ENCODE peak calls at places on chromosome 11, in five cellular contexts. T is transverse colon, Z is MM.1S, M is DND-41, B is AG04450. Y is an unnamed sample.

GRCh38 chr11:64186205-64187165 is 514 bp downstream of the STIP1 start:
- DNase-seq in T (peak), Z (peak), M (peak), B (no peak), Y (peak)

GRCh38 chr11:9528141-9528511 is 45.3 kb upstream of the WEE1 start:
- DNase-seq in T (no peak), Z (no peak), M (no peak), B (no peak), Y (no peak)

GRCh38 chr11:128595221-128595620 is 7.9 kb upstream of the ETS1 start:
- DNase-seq in T (no peak), Z (no peak), M (no peak), B (no peak), Y (no peak)

GRCh38 chr11:65355013-65355775 is 643 bp downstream of the TIGD3 start:
- DNase-seq in T (peak), Z (peak), M (peak), B (no peak), Y (peak)

GRCh38 chr11:2210366-2211112 is 38.9 kb upstream of the TH start:
- DNase-seq in T (peak), Z (no peak), M (no peak), B (no peak), Y (no peak)

GRCh38 chr11:126231725-126232459 is 20.3 kb downstream of the FAM118B start:
- DNase-seq in T (no peak), Z (no peak), M (no peak), B (peak), Y (no peak)

GRCh38 chr11:58923300-58923788 is 15.9 kb upstream of the GLYATL1 start:
- DNase-seq in T (peak), Z (peak), M (no peak), B (no peak), Y (peak)

GRCh38 chr11:35548925-35549561 is 23.6 kb upstream of the PAMR1 start:
- DNase-seq in T (no peak), Z (no peak), M (no peak), B (no peak), Y (no peak)

GRCh38 chr11:100687630-100688395 is 725 bp downstream of the ARHGAP42 start:
- DNase-seq in T (peak), Z (peak), M (peak), B (peak), Y (peak)

GRCh38 chr11:95119361-95120060 is 29.9 kb downstream of the ENDOD1 start:
- DNase-seq in T (no peak), Z (no peak), M (no peak), B (no peak), Y (peak)

GRCh38 chr11:69044111-69045013 is 4.4 kb upstream of the TPCN2 start:
- DNase-seq in T (peak), Z (peak), M (peak), B (peak), Y (peak)

DNA sequence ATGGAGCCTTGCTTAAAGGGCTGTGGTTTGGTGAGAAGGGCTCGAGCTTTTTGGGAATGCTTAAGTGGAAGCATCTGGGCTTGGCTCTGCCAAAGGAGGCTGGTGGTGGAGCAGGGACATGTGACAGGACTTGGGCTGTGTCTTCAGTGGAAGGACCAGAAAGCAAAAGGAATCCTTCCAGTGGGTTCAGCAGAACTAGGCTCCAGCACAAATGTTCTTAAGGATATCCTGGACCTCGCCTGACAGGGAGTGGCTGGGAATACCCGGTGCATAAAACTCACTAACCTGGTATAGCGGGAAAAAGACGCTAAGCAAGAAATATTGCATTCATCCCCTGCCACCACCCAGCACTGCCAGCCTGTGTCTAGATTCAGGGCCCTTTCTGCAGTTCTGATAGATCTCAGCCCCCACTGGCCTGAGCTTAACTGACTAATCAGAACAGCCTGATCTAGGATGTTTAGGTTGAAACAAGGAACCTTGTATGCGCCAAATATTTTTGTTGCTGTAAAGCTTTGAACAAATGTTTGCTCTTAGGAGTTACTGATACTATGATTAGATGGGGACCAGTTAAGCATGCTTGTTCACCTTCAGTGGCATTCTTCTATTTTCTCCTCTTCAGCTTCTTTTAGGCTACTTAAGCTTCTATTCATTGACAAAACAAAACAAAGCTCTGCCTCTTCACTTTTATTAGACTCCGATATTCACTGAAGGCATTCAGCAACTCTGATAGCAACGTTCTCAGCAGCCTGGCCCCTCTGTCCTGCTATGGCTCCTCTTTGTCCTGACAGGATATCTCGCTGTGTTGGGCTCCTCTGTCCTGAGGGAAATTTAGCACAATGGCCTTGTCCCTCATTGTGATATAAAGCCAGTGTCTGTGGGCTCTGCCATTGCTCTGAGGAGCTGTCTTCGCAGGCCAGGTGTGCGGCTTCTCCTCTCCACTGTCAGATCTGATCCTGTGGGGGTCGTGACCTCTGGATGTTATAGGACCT is 25.0 kb downstream of the PPFIBP2 start:
- DNase-seq in T (no peak), Z (no peak), M (no peak), B (no peak), Y (no peak)
- H3K4me3 ChIP-seq in T (no peak), Z (no peak), M (no peak), B (no peak), Y (no peak)

DNA sequence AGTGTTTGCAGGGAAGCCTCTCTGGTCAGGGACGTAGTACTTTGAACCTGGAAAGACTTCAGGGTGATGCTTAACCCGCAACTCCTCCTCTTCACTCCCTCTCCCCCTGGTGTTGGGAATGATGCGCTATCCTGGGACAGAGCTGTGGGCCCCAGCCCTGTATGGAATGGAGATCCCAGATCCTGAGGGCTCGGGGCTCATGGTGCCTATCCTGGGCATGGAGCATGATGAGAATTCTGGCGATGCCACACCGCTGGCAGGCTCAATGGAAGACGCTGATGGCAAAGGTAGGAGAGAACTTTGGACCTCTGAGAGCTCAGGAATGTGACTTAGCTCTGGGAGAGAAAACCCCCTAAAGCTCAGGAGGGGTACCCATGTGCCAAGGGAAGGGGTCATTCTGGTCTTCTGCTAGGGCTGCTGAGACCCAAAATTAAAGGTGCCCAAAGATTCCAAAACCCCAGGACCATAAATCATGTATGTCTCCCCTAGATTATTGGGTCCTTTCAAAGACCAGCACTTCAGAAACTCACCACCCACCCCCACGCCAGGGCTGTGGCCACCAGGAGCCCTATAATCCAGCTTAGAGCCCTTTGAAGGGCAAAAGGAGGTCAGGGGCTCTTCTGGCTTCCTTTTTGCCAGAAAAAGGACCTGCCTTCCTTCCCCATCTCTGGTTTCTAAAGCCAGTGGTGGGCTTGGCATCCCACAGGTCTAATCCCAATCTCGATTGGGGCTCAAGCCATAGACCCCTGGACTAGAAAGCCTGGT is 52.5 kb downstream of the BTG4 start:
- DNase-seq in T (no peak), Z (no peak), M (no peak), B (no peak), Y (no peak)
- TF ChIP-seq CTCF in T (no peak), Z (no peak), M (no peak), B (peak), Y (no peak)

GRCh38 chr11:61357233-61357893 is 4.3 kb downstream of the CYB561A3 start:
- DNase-seq in T (no peak), Z (no peak), M (no peak), B (no peak), Y (peak)
- H3K4me3 ChIP-seq in T (no peak), Z (no peak), M (no peak), B (no peak), Y (peak)

GRCh38 chr11:112616292-112617088 is 344.7 kb upstream of the NCAM1 start:
- DNase-seq in T (no peak), Z (no peak), M (no peak), B (no peak), Y (no peak)

GRCh38 chr11:112619106-112619505 is 342.1 kb upstream of the NCAM1 start:
- DNase-seq in T (no peak), Z (no peak), M (no peak), B (no peak), Y (no peak)

GRCh38 chr11:112617977-112618829 is 343.0 kb upstream of the NCAM1 start:
- DNase-seq in T (no peak), Z (no peak), M (no peak), B (no peak), Y (no peak)

GRCh38 chr11:112615238-112615637 is 346.0 kb upstream of the NCAM1 start:
- DNase-seq in T (no peak), Z (no peak), M (no peak), B (no peak), Y (no peak)

DNA sequence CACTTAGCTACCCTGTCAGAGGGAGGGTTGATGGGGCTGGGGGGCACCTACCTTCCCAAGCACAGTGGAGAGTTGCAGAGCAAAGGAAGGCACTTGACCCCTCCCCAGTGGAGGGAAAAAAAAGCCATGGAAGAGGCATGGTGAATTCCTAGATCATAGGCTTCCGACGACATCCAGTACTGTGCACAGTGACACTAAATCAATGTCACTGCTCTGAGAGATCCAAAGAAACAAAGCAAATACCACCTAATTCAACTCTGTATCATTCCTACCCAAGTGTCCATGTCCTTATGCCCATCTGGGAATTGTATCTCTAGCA is 344.2 kb upstream of the NCAM1 start:
- DNase-seq in T (no peak), Z (no peak), M (no peak), B (no peak), Y (no peak)
- TF ChIP-seq CTCF in T (no peak), Z (no peak), M (no peak), B (no peak), Y (no peak)

DNA sequence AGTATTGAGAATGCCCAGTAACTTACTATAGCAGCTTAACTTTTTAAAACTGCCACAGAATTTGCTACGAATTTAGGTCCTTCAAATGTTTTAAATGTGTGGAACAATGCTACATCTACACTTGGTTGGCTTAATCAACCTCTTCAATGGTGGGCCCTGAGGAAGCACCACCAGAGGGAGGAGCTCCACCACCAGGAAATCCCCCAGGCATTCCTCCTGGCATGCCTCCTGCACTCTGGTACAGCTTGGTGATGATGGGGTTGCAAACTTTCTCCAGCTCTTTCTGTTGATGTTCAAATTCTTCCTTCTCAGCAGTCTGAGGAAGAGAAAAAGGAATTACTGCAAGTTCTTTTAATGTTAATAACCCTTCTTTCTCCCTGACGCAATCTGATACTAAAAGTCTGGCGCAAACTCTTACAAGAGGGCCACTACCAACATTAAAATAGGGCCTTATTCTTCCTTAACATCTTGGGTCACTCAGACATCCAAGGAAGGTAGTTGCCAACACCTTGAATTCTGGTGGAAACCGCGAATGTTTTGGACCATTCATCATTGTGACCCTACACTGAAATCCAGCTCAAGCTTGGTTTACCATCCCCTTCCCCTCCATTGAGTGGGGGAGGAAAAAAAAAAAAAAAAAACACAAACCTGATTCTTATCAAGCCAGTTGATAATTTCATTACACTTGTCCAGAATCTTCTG is 4.2 kb downstream of the HSPA8 start:
- DNase-seq in T (no peak), Z (no peak), M (no peak), B (no peak), Y (no peak)
- H3K4me3 ChIP-seq in T (peak), Z (peak), M (peak), B (no peak), Y (no peak)

GRCh38 chr11:119999220-119999619 is 138.7 kb downstream of the TRIM29 start:
- DNase-seq in T (no peak), Z (no peak), M (no peak), B (no peak), Y (peak)
- TF ChIP-seq CTCF in T (no peak), Z (no peak), M (peak), B (no peak), Y (peak)

GRCh38 chr11:72721689-72722049 is 30.5 kb downstream of the ARAP1 start:
- DNase-seq in T (peak), Z (peak), M (peak), B (no peak), Y (peak)

GRCh38 chr11:72721276-72721675 is 30.9 kb downstream of the ARAP1 start:
- DNase-seq in T (no peak), Z (no peak), M (no peak), B (no peak), Y (no peak)

GRCh38 chr11:72720047-72720446 is 32.2 kb downstream of the ARAP1 start:
- DNase-seq in T (no peak), Z (no peak), M (no peak), B (no peak), Y (no peak)

GRCh38 chr11:72719551-72719950 is 32.7 kb downstream of the ARAP1 start:
- DNase-seq in T (no peak), Z (peak), M (no peak), B (no peak), Y (peak)

GRCh38 chr11:72720806-72721205 is 31.4 kb downstream of the ARAP1 start:
- DNase-seq in T (no peak), Z (no peak), M (no peak), B (no peak), Y (no peak)
- H3K4me3 ChIP-seq in T (peak), Z (peak), M (peak), B (peak), Y (peak)

DNA sequence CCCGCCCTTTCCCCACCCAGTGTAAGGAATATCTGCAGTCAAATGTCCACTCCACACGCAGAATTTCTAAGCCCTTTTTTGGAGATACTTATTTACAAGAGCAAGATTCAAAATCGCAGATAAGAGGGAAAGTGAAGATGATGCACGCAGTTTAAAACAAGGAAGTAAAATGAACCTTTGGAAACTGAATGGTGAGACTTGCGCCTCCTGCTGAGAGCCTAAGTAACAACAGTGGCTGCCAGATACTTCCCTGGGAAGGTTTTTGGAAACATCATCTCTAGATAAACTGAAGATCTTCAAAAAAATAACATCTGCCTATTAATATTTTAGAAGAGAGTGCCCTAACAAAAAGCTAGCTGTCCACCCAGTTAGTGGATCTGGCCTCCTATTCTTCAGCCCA is 963.1 kb upstream of the FAT3 start:
- DNase-seq in T (no peak), Z (no peak), M (no peak), B (no peak), Y (no peak)
- TF ChIP-seq CTCF in T (no peak), Z (no peak), M (no peak), B (no peak), Y (peak)

Y was measured in GM12865.